ENCODE peak calls at places on chromosomes 16 and 17, in five cellular contexts. L, Y, G, U and W are unnamed samples.

GRCh38 chr16:75208861-75209505 is 2.0 kb upstream of the CTRB2 start:
- DNase-seq in U (no peak), G (no peak), L (no peak), Y (no peak), W (no peak)

GRCh38 chr17:83065660-83066542 is 13.5 kb upstream of the METRNL start:
- DNase-seq in U (peak; percentile 45), G (no peak), L (no peak), Y (no peak), W (no peak)

GRCh38 chr17:80859004-80859941 is 132.4 kb upstream of the CHMP6 start:
- DNase-seq in L (peak; percentile 88), G (peak; percentile 66), U (peak; percentile 74), Y (no peak), W (no peak)

GRCh38 chr16:57194512-57194911 is 8.4 kb downstream of the RSPRY1 start:
- DNase-seq in L (peak; percentile 96), U (no peak), G (peak; percentile 70), Y (no peak), W (no peak)

GRCh38 chr17:31715436-31715835 is 143.6 kb downstream of the COPRS start:
- DNase-seq in L (no peak), G (no peak), U (no peak), Y (no peak), W (no peak)

GRCh38 chr16:57758331-57759117 is 23.0 kb downstream of the KATNB1 start:
- DNase-seq in U (peak; percentile 52), Y (no peak), L (no peak), G (no peak), W (no peak)

GRCh38 chr16:81497690-81498089 is 53.1 kb downstream of the CMIP start:
- DNase-seq in Y (no peak), G (no peak), L (no peak), U (peak; percentile 56), W (no peak)

GRCh38 chr16:15506441-15506840 is 72.1 kb downstream of the BMERB1 start:
- DNase-seq in Y (no peak), U (no peak), G (no peak), L (no peak), W (no peak)

GRCh38 chr16:73025111-73025505 is 22.8 kb downstream of the ZFHX3 start:
- DNase-seq in Y (no peak), G (no peak), U (no peak), L (no peak), W (no peak)

GRCh38 chr16:84334482-84334881 is 33.9 kb upstream of the ATP2C2 start:
- DNase-seq in U (no peak), Y (no peak), G (no peak), L (no peak), W (no peak)